ENCODE peak calls at places on chromosomes 7 and 10, in six cellular contexts. K is A172; Q is activated CD4-positive, alpha-beta T cell treated with anti-CD3 and anti-CD28 coated beads, Interleukin-2, amount 10 ng/mL, durations not matched to agents 7 days and 5 days; F is SK-MEL-5; W is activated T-cell treated with anti-CD3 and anti-CD28 coated beads for 24 hours; N is AG04450. R is an unnamed sample.

GRCh38 chr10:19651549-19651948 is 164.7 kb upstream of the PLXDC2 start:
- DNase-seq in Q (no peak), N (peak), W (no peak), F (no peak), K (peak), R (no peak)

GRCh38 chr7:4531236-4531635 is 150.9 kb upstream of the FOXK1 start:
- DNase-seq in K (no peak), Q (no peak), W (no peak), F (no peak), N (no peak), R (no peak)

GRCh38 chr7:100469227-100470044 is 5.4 kb upstream of the SPACDR start:
- DNase-seq in F (peak), N (no peak), Q (peak), W (peak), K (peak), R (peak)

GRCh38 chr7:121761399-121761798 is 111.6 kb upstream of the PTPRZ1 start:
- DNase-seq in N (no peak), Q (no peak), W (no peak), K (peak), F (no peak), R (no peak)

GRCh38 chr10:34176351-34176750 is 638.7 kb downstream of the PARD3 start:
- DNase-seq in N (no peak), W (no peak), Q (no peak), K (no peak), F (no peak), R (no peak)

GRCh38 chr10:98088186-98088971 is 46.1 kb upstream of the R3HCC1L start:
- DNase-seq in Q (no peak), F (no peak), N (no peak), K (no peak), W (no peak), R (no peak)

GRCh38 chr10:71585579-71586092 is 133.9 kb downstream of the C10orf105 start:
- DNase-seq in Q (no peak), K (no peak), N (no peak), F (no peak), W (no peak), R (no peak)

GRCh38 chr10:74586088-74586585 is 240.3 kb upstream of the KAT6B start:
- DNase-seq in F (no peak), Q (peak), K (peak), W (peak), N (no peak), R (peak)

GRCh38 chr10:124681091-124681490 is 63.1 kb downstream of the FAM53B start:
- DNase-seq in Q (no peak), N (no peak), K (no peak), F (no peak), W (no peak), R (no peak)

GRCh38 chr7:18505870-18506460 is 10.4 kb downstream of the HDAC9 start:
- DNase-seq in W (no peak), F (peak), K (peak), N (no peak), Q (no peak), R (peak)

GRCh38 chr7:51430480-51431086 is 114.0 kb upstream of the COBL start:
- DNase-seq in N (no peak), K (peak), W (peak), Q (peak), F (peak), R (peak)

GRCh38 chr7:105097619-105098018 is 83.6 kb downstream of the KMT2E start:
- DNase-seq in N (peak), Q (no peak), W (no peak), F (peak), K (peak), R (no peak)

GRCh38 chr10:35916791-35917190 is 274.7 kb upstream of the FZD8 start:
- DNase-seq in N (no peak), Q (no peak), K (no peak), W (no peak), F (peak), R (no peak)

GRCh38 chr7:95798401-95798930 is 26.1 kb downstream of the DYNC1I1 start:
- DNase-seq in Q (no peak), F (no peak), K (peak), N (no peak), W (no peak), R (no peak)

GRCh38 chr7:116347151-116347832 is 137.0 kb downstream of the TES start:
- DNase-seq in W (no peak), K (no peak), Q (no peak), N (no peak), F (no peak), R (no peak)

GRCh38 chr7:47195641-47196040 is 386.3 kb downstream of the TNS3 start:
- DNase-seq in W (no peak), F (peak), K (no peak), N (no peak), Q (no peak), R (no peak)

GRCh38 chr10:76072384-76072783 is 641.0 kb downstream of the LRMDA start:
- DNase-seq in Q (no peak), N (no peak), K (no peak), W (no peak), F (no peak), R (no peak)

GRCh38 chr7:31126976-31127375 is 74.9 kb downstream of the ADCYAP1R1 start:
- DNase-seq in K (peak), N (no peak), Q (no peak), F (no peak), W (no peak), R (peak)

GRCh38 chr10:112231602-112232001 is 48.0 kb upstream of the GPAM start:
- DNase-seq in Q (no peak), F (no peak), W (no peak), N (no peak), K (no peak), R (no peak)

GRCh38 chr7:157568785-157569584 is 232.2 kb downstream of the DNAJB6 start:
- DNase-seq in Q (peak), K (peak), N (no peak), W (peak), F (no peak), R (no peak)

GRCh38 chr10:103510791-103511757 is 17.6 kb downstream of the NEURL1 start:
- DNase-seq in K (no peak), N (no peak), Q (no peak), W (no peak), F (no peak), R (no peak)

GRCh38 chr7:22696672-22697071 is 30.3 kb upstream of the IL6 start:
- DNase-seq in N (no peak), W (no peak), F (no peak), Q (no peak), K (no peak), R (peak)

GRCh38 chr10:71431216-71431944 is 34.7 kb downstream of the CDH23 start:
- DNase-seq in N (no peak), Q (no peak), F (no peak), W (no peak), K (no peak), R (no peak)

GRCh38 chr7:155848691-155849690 is 36.7 kb upstream of the SHH start:
- DNase-seq in F (no peak), Q (no peak), K (no peak), N (no peak), W (no peak), R (no peak)

GRCh38 chr10:132606536-132607316 is 69.1 kb downstream of the INPP5A start:
- DNase-seq in Q (no peak), K (no peak), N (no peak), F (no peak), W (no peak), R (no peak)

GRCh38 chr7:117014673-117015133 is 61.4 kb downstream of the ST7 start:
- DNase-seq in W (peak), Q (no peak), K (peak), F (peak), N (no peak), R (peak)

GRCh38 chr7:123271856-123272255 is 72.1 kb upstream of the SLC13A1 start:
- DNase-seq in W (no peak), Q (no peak), K (no peak), F (no peak), N (no peak), R (no peak)

GRCh38 chr7:144391014-144391413 is 12.5 kb downstream of the NOBOX start:
- DNase-seq in W (no peak), Q (no peak), F (no peak), N (no peak), K (no peak), R (no peak)

GRCh38 chr7:106057962-106058901 is 53.9 kb downstream of the SYPL1 start:
- DNase-seq in Q (no peak), K (no peak), N (no peak), F (peak), W (no peak), R (no peak)

R was measured in OCI-M1.